ENCODE peak calls at places on chromosome 19, in ten cellular contexts. One of them, this sample, is unnamed.

GRCh38 chr19:40410030-40410389 is 3.2 kb downstream of the PRX start:
- DNase-seq in tibial nerve: no peak
- DNase-seq in IMR-90: no peak
- DNase-seq in heart left ventricle: no peak
- DNase-seq in thoracic aorta: no peak
- DNase-seq in left ventricle myocardium inferior: no peak
- DNase-seq in mesendoderm: no peak
- DNase-seq in GM23248: no peak
- DNase-seq in aorta: no peak
- DNase-seq in mesenchymal stem cell: no peak
- DNase-seq in this sample: no peak

GRCh38 chr19:46015961-46016425 is 6.9 kb downstream of the PGLYRP1 start:
- DNase-seq in aorta: no peak
- DNase-seq in heart left ventricle: peak; percentile 62
- DNase-seq in IMR-90: no peak
- DNase-seq in GM23248: peak; percentile 30
- DNase-seq in mesenchymal stem cell: no peak
- DNase-seq in thoracic aorta: no peak
- DNase-seq in left ventricle myocardium inferior: no peak
- DNase-seq in tibial nerve: no peak
- DNase-seq in mesendoderm: no peak
- DNase-seq in this sample: no peak

GRCh38 chr19:48186541-48186991 is 16.1 kb downstream of the ZSWIM9 start:
- DNase-seq in thoracic aorta: no peak
- DNase-seq in tibial nerve: no peak
- DNase-seq in mesendoderm: no peak
- DNase-seq in aorta: no peak
- DNase-seq in mesenchymal stem cell: no peak
- DNase-seq in heart left ventricle: peak; percentile 20
- DNase-seq in left ventricle myocardium inferior: no peak
- DNase-seq in GM23248: no peak
- DNase-seq in IMR-90: no peak
- DNase-seq in this sample: no peak

GRCh38 chr19:53553865-53554791 is 16.2 kb downstream of the ZNF331 start:
- DNase-seq in mesenchymal stem cell: no peak
- DNase-seq in left ventricle myocardium inferior: peak; percentile 88
- DNase-seq in mesendoderm: no peak
- DNase-seq in IMR-90: peak; percentile 93
- DNase-seq in GM23248: peak; percentile 95
- DNase-seq in thoracic aorta: peak; percentile 56
- DNase-seq in heart left ventricle: peak; percentile 95
- DNase-seq in aorta: peak; percentile 96
- DNase-seq in tibial nerve: peak; percentile 57
- DNase-seq in this sample: peak; percentile 95

GRCh38 chr19:53812335-53812734 is 11.8 kb downstream of the NLRP12 start:
- DNase-seq in aorta: no peak
- DNase-seq in mesendoderm: peak; percentile 61
- DNase-seq in left ventricle myocardium inferior: no peak
- DNase-seq in IMR-90: no peak
- DNase-seq in GM23248: peak; percentile 12
- DNase-seq in heart left ventricle: no peak
- DNase-seq in thoracic aorta: no peak
- DNase-seq in mesenchymal stem cell: no peak
- DNase-seq in tibial nerve: no peak
- DNase-seq in this sample: no peak

GRCh38 chr19:35264281-35265125 is 4.3 kb upstream of the USF2 start:
- DNase-seq in heart left ventricle: peak; percentile 34
- DNase-seq in mesendoderm: no peak
- DNase-seq in mesenchymal stem cell: no peak
- DNase-seq in left ventricle myocardium inferior: no peak
- DNase-seq in GM23248: no peak
- DNase-seq in aorta: peak; percentile 44
- DNase-seq in thoracic aorta: no peak
- DNase-seq in tibial nerve: no peak
- DNase-seq in IMR-90: no peak
- DNase-seq in this sample: no peak

GRCh38 chr19:55640577-55641375 is at the start of gene ZNF580:
- DNase-seq in left ventricle myocardium inferior: peak; percentile 71
- DNase-seq in aorta: peak; percentile 90
- DNase-seq in heart left ventricle: peak; percentile 86
- DNase-seq in mesenchymal stem cell: peak; percentile 91
- DNase-seq in thoracic aorta: no peak
- DNase-seq in GM23248: peak; percentile 78
- DNase-seq in tibial nerve: peak; percentile 25
- DNase-seq in IMR-90: peak; percentile 78
- DNase-seq in mesendoderm: peak; percentile 82
- DNase-seq in this sample: peak; percentile 86

GRCh38 chr19:6744381-6745288 is 5.2 kb downstream of the TRIP10 start:
- DNase-seq in heart left ventricle: peak; percentile 94
- DNase-seq in mesendoderm: peak; percentile 67
- DNase-seq in aorta: peak; percentile 96
- DNase-seq in IMR-90: peak; percentile 87
- DNase-seq in left ventricle myocardium inferior: peak; percentile 90
- DNase-seq in GM23248: peak; percentile 92
- DNase-seq in thoracic aorta: no peak
- DNase-seq in tibial nerve: peak; percentile 84
- DNase-seq in mesenchymal stem cell: peak; percentile 76
- DNase-seq in this sample: peak; percentile 95

GRCh38 chr19:23822735-23823134 is 64.0 kb upstream of the ZNF681 start:
- DNase-seq in mesenchymal stem cell: no peak
- DNase-seq in mesendoderm: peak; percentile 32
- DNase-seq in GM23248: no peak
- DNase-seq in left ventricle myocardium inferior: no peak
- DNase-seq in IMR-90: no peak
- DNase-seq in aorta: no peak
- DNase-seq in heart left ventricle: no peak
- DNase-seq in thoracic aorta: no peak
- DNase-seq in tibial nerve: no peak
- DNase-seq in this sample: no peak

GRCh38 chr19:32750441-32751055 is 31.0 kb downstream of the TDRD12 start:
- DNase-seq in tibial nerve: no peak
- DNase-seq in mesendoderm: no peak
- DNase-seq in GM23248: no peak
- DNase-seq in thoracic aorta: no peak
- DNase-seq in aorta: no peak
- DNase-seq in left ventricle myocardium inferior: no peak
- DNase-seq in mesenchymal stem cell: no peak
- DNase-seq in heart left ventricle: no peak
- DNase-seq in IMR-90: no peak
- DNase-seq in this sample: no peak

GRCh38 chr19:34904846-34905527 is 21.7 kb upstream of the ZNF30 start:
- DNase-seq in left ventricle myocardium inferior: no peak
- DNase-seq in tibial nerve: no peak
- DNase-seq in mesenchymal stem cell: no peak
- DNase-seq in aorta: no peak
- DNase-seq in mesendoderm: peak; percentile 31
- DNase-seq in thoracic aorta: no peak
- DNase-seq in heart left ventricle: no peak
- DNase-seq in IMR-90: no peak
- DNase-seq in GM23248: no peak
- DNase-seq in this sample: no peak

GRCh38 chr19:33530261-33530660 is 8.7 kb upstream of the PEPD start:
- DNase-seq in aorta: no peak
- DNase-seq in left ventricle myocardium inferior: no peak
- DNase-seq in thoracic aorta: no peak
- DNase-seq in mesendoderm: no peak
- DNase-seq in mesenchymal stem cell: no peak
- DNase-seq in tibial nerve: no peak
- DNase-seq in heart left ventricle: no peak
- DNase-seq in IMR-90: no peak
- DNase-seq in GM23248: no peak
- DNase-seq in this sample: no peak

GRCh38 chr19:44807162-44807561 is 1.7 kb upstream of the BCAM start:
- DNase-seq in aorta: no peak
- DNase-seq in thoracic aorta: no peak
- DNase-seq in IMR-90: no peak
- DNase-seq in mesenchymal stem cell: no peak
- DNase-seq in left ventricle myocardium inferior: no peak
- DNase-seq in heart left ventricle: no peak
- DNase-seq in mesendoderm: no peak
- DNase-seq in GM23248: peak; percentile 16
- DNase-seq in tibial nerve: no peak
- DNase-seq in this sample: no peak
- H3K4me1 ChIP-seq in aorta: no peaks in the 10 kb centered on the region
- H3K4me1 ChIP-seq in thoracic aorta: peaks cover 41% of the 10 kb centered on the region
- H3K4me1 ChIP-seq in IMR-90: peaks cover 15% of the 10 kb centered on the region
- H3K4me1 ChIP-seq in mesenchymal stem cell: peaks cover 32% of the 10 kb centered on the region
- H3K4me1 ChIP-seq in left ventricle myocardium inferior: peaks cover 44% of the 10 kb centered on the region
- H3K4me1 ChIP-seq in heart left ventricle: peaks cover 30% of the 10 kb centered on the region
- H3K4me1 ChIP-seq in mesendoderm: peaks cover 3% of the 10 kb centered on the region
- H3K4me1 ChIP-seq in GM23248: peaks cover 5% of the 10 kb centered on the region
- H3K4me1 ChIP-seq in tibial nerve: no peaks in the 10 kb centered on the region
- H3K4me1 ChIP-seq in this sample: peaks cover 24% of the 10 kb centered on the region

GRCh38 chr19:17719730-17720486 is 628 bp downstream of the MAP1S start:
- DNase-seq in GM23248: peak; percentile 25
- DNase-seq in mesendoderm: no peak
- DNase-seq in heart left ventricle: peak; percentile 64
- DNase-seq in IMR-90: no peak
- DNase-seq in aorta: no peak
- DNase-seq in tibial nerve: no peak
- DNase-seq in left ventricle myocardium inferior: no peak
- DNase-seq in thoracic aorta: no peak
- DNase-seq in mesenchymal stem cell: no peak
- DNase-seq in this sample: no peak

GRCh38 chr19:17718988-17719711 is at the start of gene MAP1S:
- DNase-seq in aorta: peak; percentile 88
- DNase-seq in IMR-90: peak; percentile 25
- DNase-seq in heart left ventricle: peak; percentile 83
- DNase-seq in mesendoderm: peak; percentile 86
- DNase-seq in tibial nerve: no peak
- DNase-seq in thoracic aorta: no peak
- DNase-seq in left ventricle myocardium inferior: peak; percentile 64
- DNase-seq in mesenchymal stem cell: peak; percentile 65
- DNase-seq in GM23248: peak; percentile 75
- DNase-seq in this sample: peak; percentile 57

GRCh38 chr19:17718467-17718987 is 753 bp upstream of the MAP1S start:
- DNase-seq in thoracic aorta: no peak
- DNase-seq in heart left ventricle: no peak
- DNase-seq in IMR-90: no peak
- DNase-seq in aorta: no peak
- DNase-seq in mesendoderm: no peak
- DNase-seq in GM23248: no peak
- DNase-seq in left ventricle myocardium inferior: no peak
- DNase-seq in tibial nerve: no peak
- DNase-seq in mesenchymal stem cell: no peak
- DNase-seq in this sample: no peak

GRCh38 chr19:17720487-17720839 is 1.2 kb downstream of the MAP1S start:
- DNase-seq in aorta: no peak
- DNase-seq in GM23248: peak; percentile 39
- DNase-seq in tibial nerve: no peak
- DNase-seq in mesendoderm: no peak
- DNase-seq in heart left ventricle: no peak
- DNase-seq in left ventricle myocardium inferior: no peak
- DNase-seq in mesenchymal stem cell: no peak
- DNase-seq in IMR-90: no peak
- DNase-seq in thoracic aorta: no peak
- DNase-seq in this sample: no peak

GRCh38 chr19:17716309-17716929 is 2.9 kb upstream of the MAP1S start:
- DNase-seq in aorta: no peak
- DNase-seq in mesendoderm: peak; percentile 26
- DNase-seq in tibial nerve: no peak
- DNase-seq in mesenchymal stem cell: no peak
- DNase-seq in GM23248: peak; percentile 23
- DNase-seq in thoracic aorta: no peak
- DNase-seq in IMR-90: no peak
- DNase-seq in left ventricle myocardium inferior: no peak
- DNase-seq in heart left ventricle: no peak
- DNase-seq in this sample: no peak
- H3K4me1 ChIP-seq in aorta: no peaks in the 10 kb centered on the region
- H3K4me1 ChIP-seq in mesendoderm: peaks cover 4% of the 10 kb centered on the region
- H3K4me1 ChIP-seq in tibial nerve: no peaks in the 10 kb centered on the region
- H3K4me1 ChIP-seq in mesenchymal stem cell: peaks cover 17% of the 10 kb centered on the region
- H3K4me1 ChIP-seq in GM23248: peaks cover 22% of the 10 kb centered on the region
- H3K4me1 ChIP-seq in thoracic aorta: peaks cover 41% of the 10 kb centered on the region
- H3K4me1 ChIP-seq in IMR-90: peaks cover 11% of the 10 kb centered on the region
- H3K4me1 ChIP-seq in left ventricle myocardium inferior: peaks cover 41% of the 10 kb centered on the region
- H3K4me1 ChIP-seq in heart left ventricle: peaks cover 39% of the 10 kb centered on the region
- H3K4me1 ChIP-seq in this sample: peaks cover 23% of the 10 kb centered on the region

DNA sequence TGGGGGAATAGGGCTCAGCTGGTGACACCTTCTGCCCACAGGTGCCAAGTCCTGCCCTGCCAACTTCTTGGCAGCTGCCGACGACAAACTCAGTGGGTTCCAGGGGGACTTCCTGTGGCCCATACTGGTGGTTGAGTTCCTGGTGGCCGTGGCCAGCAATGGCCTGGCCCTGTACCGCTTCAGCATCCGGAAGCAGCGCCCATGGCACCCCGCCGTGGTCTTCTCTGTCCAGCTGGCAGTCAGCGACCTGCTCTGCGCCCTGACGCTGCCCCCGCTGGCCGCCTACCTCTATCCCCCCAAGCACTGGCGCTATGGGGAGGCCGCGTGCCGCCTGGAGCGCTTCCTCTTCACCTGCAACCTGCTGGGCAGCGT is 2.1 kb downstream of the P2RY11 start:
- DNase-seq in heart left ventricle: no peak
- DNase-seq in tibial nerve: no peak
- DNase-seq in IMR-90: no peak
- DNase-seq in left ventricle myocardium inferior: no peak
- DNase-seq in aorta: peak; percentile 73
- DNase-seq in GM23248: peak; percentile 26
- DNase-seq in mesenchymal stem cell: no peak
- DNase-seq in mesendoderm: peak; percentile 26
- DNase-seq in thoracic aorta: no peak
- DNase-seq in this sample: peak; percentile 55
- H3K4me1 ChIP-seq in heart left ventricle: peaks cover 12% of the 10 kb centered on the region
- H3K4me1 ChIP-seq in tibial nerve: no peaks in the 10 kb centered on the region
- H3K4me1 ChIP-seq in IMR-90: no peaks in the 10 kb centered on the region
- H3K4me1 ChIP-seq in left ventricle myocardium inferior: peaks cover 23% of the 10 kb centered on the region
- H3K4me1 ChIP-seq in aorta: no peaks in the 10 kb centered on the region
- H3K4me1 ChIP-seq in GM23248: peaks cover 4% of the 10 kb centered on the region
- H3K4me1 ChIP-seq in mesenchymal stem cell: peaks cover 14% of the 10 kb centered on the region
- H3K4me1 ChIP-seq in mesendoderm: no peaks in the 10 kb centered on the region
- H3K4me1 ChIP-seq in thoracic aorta: peaks cover 2% of the 10 kb centered on the region
- H3K4me1 ChIP-seq in this sample: peaks cover 22% of the 10 kb centered on the region

DNA sequence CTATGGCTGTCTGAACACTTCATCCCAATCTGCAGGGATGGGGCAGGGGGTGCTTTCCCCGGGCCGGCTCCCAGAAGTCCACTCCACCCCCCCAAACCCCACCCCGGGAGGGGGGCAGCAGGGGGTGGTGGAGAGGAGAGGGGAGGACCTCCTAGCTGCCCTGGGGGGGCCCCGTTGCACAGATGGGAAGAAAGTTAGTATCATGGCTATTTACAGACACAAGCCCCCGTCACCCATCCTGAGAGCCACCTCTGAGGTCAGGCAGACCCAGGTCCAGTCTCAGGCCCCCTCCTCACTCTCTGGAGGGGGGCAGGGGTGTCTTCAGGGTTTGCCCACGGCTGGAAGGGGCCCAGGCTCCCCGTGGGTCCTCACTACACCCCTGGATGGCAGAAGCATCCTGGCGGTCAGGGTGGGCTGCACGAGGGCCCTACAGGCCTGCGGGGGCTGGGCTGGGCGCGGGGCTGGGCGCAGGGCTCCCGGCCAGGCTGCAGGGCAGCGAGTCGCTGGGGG is 5.8 kb upstream of the REXO1 start:
- DNase-seq in left ventricle myocardium inferior: no peak
- DNase-seq in heart left ventricle: no peak
- DNase-seq in aorta: no peak
- DNase-seq in thoracic aorta: no peak
- DNase-seq in mesendoderm: no peak
- DNase-seq in tibial nerve: no peak
- DNase-seq in IMR-90: no peak
- DNase-seq in mesenchymal stem cell: no peak
- DNase-seq in GM23248: no peak
- DNase-seq in this sample: no peak
- H3K4me1 ChIP-seq in left ventricle myocardium inferior: peaks cover 73% of the 10 kb centered on the region
- H3K4me1 ChIP-seq in heart left ventricle: peaks cover 60% of the 10 kb centered on the region
- H3K4me1 ChIP-seq in aorta: no peaks in the 10 kb centered on the region
- H3K4me1 ChIP-seq in thoracic aorta: peaks cover 41% of the 10 kb centered on the region
- H3K4me1 ChIP-seq in mesendoderm: peaks cover 12% of the 10 kb centered on the region
- H3K4me1 ChIP-seq in tibial nerve: no peaks in the 10 kb centered on the region
- H3K4me1 ChIP-seq in IMR-90: peaks cover 38% of the 10 kb centered on the region
- H3K4me1 ChIP-seq in mesenchymal stem cell: peaks cover 61% of the 10 kb centered on the region
- H3K4me1 ChIP-seq in GM23248: peaks cover 31% of the 10 kb centered on the region
- H3K4me1 ChIP-seq in this sample: peaks cover 30% of the 10 kb centered on the region

GRCh38 chr19:18029617-18030338 is 21.8 kb downstream of the ARRDC2 start:
- DNase-seq in mesendoderm: no peak
- DNase-seq in thoracic aorta: no peak
- DNase-seq in IMR-90: peak; percentile 32
- DNase-seq in GM23248: peak; percentile 23
- DNase-seq in tibial nerve: no peak
- DNase-seq in heart left ventricle: no peak
- DNase-seq in mesenchymal stem cell: peak; percentile 65
- DNase-seq in aorta: no peak
- DNase-seq in left ventricle myocardium inferior: no peak
- DNase-seq in this sample: peak; percentile 92
- H3K4me1 ChIP-seq in mesendoderm: no peaks in the 10 kb centered on the region
- H3K4me1 ChIP-seq in thoracic aorta: no peaks in the 10 kb centered on the region
- H3K4me1 ChIP-seq in IMR-90: peaks cover 3% of the 10 kb centered on the region
- H3K4me1 ChIP-seq in GM23248: no peaks in the 10 kb centered on the region
- H3K4me1 ChIP-seq in tibial nerve: no peaks in the 10 kb centered on the region
- H3K4me1 ChIP-seq in heart left ventricle: no peaks in the 10 kb centered on the region
- H3K4me1 ChIP-seq in mesenchymal stem cell: peaks cover 2% of the 10 kb centered on the region
- H3K4me1 ChIP-seq in aorta: no peaks in the 10 kb centered on the region
- H3K4me1 ChIP-seq in left ventricle myocardium inferior: peaks cover 16% of the 10 kb centered on the region
- H3K4me1 ChIP-seq in this sample: peaks cover 25% of the 10 kb centered on the region

This sample was measured in psoas muscle.